ENCODE peak calls at places on chromosomes 4 and X, in seven cellular contexts. V, S, W, M, F, I and R are unnamed samples.

GRCh38 chrX:18146954-18147353 is 73.7 kb downstream of the BEND2 start:
- DNase-seq in V (no peak), S (no peak), W (peak), M (no peak), F (peak), I (no peak), R (peak)

GRCh38 chr4:7192252-7193039 is at the start of gene SORCS2:
- DNase-seq in V (no peak), S (no peak), W (peak), M (peak), F (peak), I (no peak), R (peak)

GRCh38 chr4:39621582-39621981 is 17.1 kb downstream of the SMIM14 start:
- DNase-seq in V (peak), S (no peak), W (no peak), M (no peak), F (peak), I (no peak), R (no peak)

GRCh38 chr4:91965166-91965565 is 338.6 kb upstream of the GRID2 start:
- DNase-seq in V (no peak), S (no peak), W (no peak), M (no peak), F (no peak), I (no peak), R (peak)

GRCh38 chrX:108734426-108734825 is 1.9 kb downstream of the IRS4 start:
- DNase-seq in V (no peak), S (no peak), W (no peak), M (peak), F (no peak), I (no peak), R (no peak)

GRCh38 chr4:77156912-77157858 is at the start of gene CCNG2:
- DNase-seq in V (no peak), S (peak), W (peak), M (peak), F (peak), I (no peak), R (peak)

GRCh38 chr4:107896158-107896645 is 35.1 kb upstream of the CYP2U1 start:
- DNase-seq in V (peak), S (no peak), W (no peak), M (no peak), F (peak), I (no peak), R (peak)

GRCh38 chr4:67030636-67031035 is 514.7 kb downstream of the CENPC start:
- DNase-seq in V (no peak), S (no peak), W (no peak), M (no peak), F (no peak), I (no peak), R (no peak)

GRCh38 chr4:108113229-108113628 is 55.5 kb downstream of the LEF1 start:
- DNase-seq in V (no peak), S (no peak), W (no peak), M (no peak), F (no peak), I (no peak), R (no peak)

GRCh38 chr4:26080876-26081628 is 167.0 kb downstream of the SMIM20 start:
- DNase-seq in V (no peak), S (no peak), W (no peak), M (no peak), F (no peak), I (no peak), R (no peak)

GRCh38 chr4:26288308-26288982 is 32.4 kb upstream of the RBPJ start:
- DNase-seq in V (no peak), S (no peak), W (no peak), M (no peak), F (no peak), I (peak), R (no peak)

GRCh38 chr4:113444386-113444785 is 317.2 kb downstream of the CAMK2D start:
- DNase-seq in V (no peak), S (no peak), W (no peak), M (no peak), F (no peak), I (no peak), R (no peak)

GRCh38 chr4:113447061-113447460 is 314.5 kb downstream of the CAMK2D start:
- DNase-seq in V (no peak), S (no peak), W (no peak), M (no peak), F (no peak), I (no peak), R (no peak)

GRCh38 chr4:113445286-113445685 is 316.3 kb downstream of the CAMK2D start:
- DNase-seq in V (no peak), S (no peak), W (no peak), M (no peak), F (no peak), I (no peak), R (no peak)

GRCh38 chr4:113447695-113448265 is 313.8 kb downstream of the CAMK2D start:
- DNase-seq in V (no peak), S (no peak), W (no peak), M (no peak), F (no peak), I (no peak), R (no peak)

GRCh38 chr4:113446019-113446418 is 315.5 kb downstream of the CAMK2D start:
- DNase-seq in V (peak), S (no peak), W (no peak), M (no peak), F (peak), I (no peak), R (no peak)
- TF ChIP-seq JUND in V (peak), S (no peak), W (no peak), M (peak), F (no peak), I (no peak), R (no peak)

GRCh38 chrX:124098089-124098488 is 136.6 kb downstream of the STAG2 start:
- DNase-seq in V (no peak), S (no peak), W (no peak), M (peak), F (peak), I (no peak), R (no peak)
- TF ChIP-seq JUND in V (no peak), S (no peak), W (no peak), M (no peak), F (no peak), I (no peak), R (no peak)

DNA sequence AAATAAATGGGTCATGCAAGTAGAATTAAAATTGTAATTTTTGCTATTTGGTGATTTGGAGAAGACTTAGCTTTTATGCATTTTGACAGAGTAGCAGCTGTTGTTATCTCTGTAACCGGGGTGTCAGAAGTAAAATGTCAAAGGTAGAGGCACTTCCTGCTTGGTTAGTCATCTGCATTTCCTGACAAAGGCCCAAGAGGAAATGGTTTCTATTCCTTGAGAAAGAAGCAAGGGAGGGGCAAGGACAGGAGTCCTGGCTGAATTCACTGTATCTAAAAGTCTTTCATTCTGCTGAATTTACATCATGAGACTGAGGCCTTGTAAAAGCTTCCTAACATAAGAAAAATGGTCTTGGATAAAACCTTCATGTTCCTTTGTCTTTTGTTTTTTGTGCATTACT is 550.9 kb upstream of the BOD1L1 start:
- DNase-seq in V (no peak), S (no peak), W (no peak), M (no peak), F (no peak), I (peak), R (no peak)
- TF ChIP-seq JUND in V (no peak), S (no peak), W (no peak), M (peak), F (no peak), I (no peak), R (no peak)

GRCh38 chr4:3307060-3307459 is 14.2 kb downstream of the RGS12 start:
- DNase-seq in V (no peak), S (no peak), W (no peak), M (no peak), F (no peak), I (no peak), R (no peak)

GRCh38 chr4:3307891-3308575 is 15.2 kb downstream of the RGS12 start:
- DNase-seq in V (no peak), S (no peak), W (no peak), M (no peak), F (no peak), I (no peak), R (no peak)

GRCh38 chr4:3308691-3309090 is 15.9 kb downstream of the RGS12 start:
- DNase-seq in V (no peak), S (no peak), W (no peak), M (no peak), F (no peak), I (no peak), R (no peak)

GRCh38 chr4:3306465-3306864 is 13.6 kb downstream of the RGS12 start:
- DNase-seq in V (no peak), S (no peak), W (no peak), M (no peak), F (no peak), I (no peak), R (no peak)

DNA sequence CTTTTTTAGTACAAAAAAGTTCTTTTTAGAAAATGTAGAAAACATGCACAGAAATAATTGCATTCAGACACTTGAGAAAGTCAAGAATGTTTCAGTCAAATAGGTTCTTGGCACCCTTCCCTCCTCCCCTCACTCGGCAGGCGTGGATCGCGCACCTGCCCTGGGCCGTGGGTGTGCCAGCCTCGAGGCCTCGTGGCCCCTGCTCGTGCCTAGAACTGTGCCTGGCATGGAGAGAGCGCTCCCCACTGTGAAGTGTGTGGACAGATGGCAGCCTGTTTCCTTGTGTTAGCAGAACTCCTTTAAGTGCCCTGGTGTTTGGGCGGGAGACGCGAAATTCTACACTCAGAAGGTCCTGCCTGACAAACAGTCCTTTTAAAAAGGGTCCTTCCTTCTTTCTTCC is 14.7 kb downstream of the RGS12 start:
- DNase-seq in V (no peak), S (no peak), W (no peak), M (no peak), F (no peak), I (no peak), R (no peak)
- TF ChIP-seq JUND in V (no peak), S (no peak), W (no peak), M (no peak), F (no peak), I (no peak), R (no peak)

GRCh38 chr4:72374156-72374555 is 194.9 kb downstream of the ADAMTS3 start:
- DNase-seq in V (no peak), S (no peak), W (no peak), M (no peak), F (no peak), I (no peak), R (no peak)

GRCh38 chr4:72376901-72377300 is 192.1 kb downstream of the ADAMTS3 start:
- DNase-seq in V (no peak), S (no peak), W (no peak), M (no peak), F (no peak), I (no peak), R (no peak)

GRCh38 chr4:72378901-72379300 is 190.1 kb downstream of the ADAMTS3 start:
- DNase-seq in V (no peak), S (no peak), W (no peak), M (no peak), F (no peak), I (no peak), R (no peak)

GRCh38 chr4:72377491-72378194 is 191.4 kb downstream of the ADAMTS3 start:
- DNase-seq in V (no peak), S (no peak), W (no peak), M (no peak), F (no peak), I (no peak), R (no peak)

DNA sequence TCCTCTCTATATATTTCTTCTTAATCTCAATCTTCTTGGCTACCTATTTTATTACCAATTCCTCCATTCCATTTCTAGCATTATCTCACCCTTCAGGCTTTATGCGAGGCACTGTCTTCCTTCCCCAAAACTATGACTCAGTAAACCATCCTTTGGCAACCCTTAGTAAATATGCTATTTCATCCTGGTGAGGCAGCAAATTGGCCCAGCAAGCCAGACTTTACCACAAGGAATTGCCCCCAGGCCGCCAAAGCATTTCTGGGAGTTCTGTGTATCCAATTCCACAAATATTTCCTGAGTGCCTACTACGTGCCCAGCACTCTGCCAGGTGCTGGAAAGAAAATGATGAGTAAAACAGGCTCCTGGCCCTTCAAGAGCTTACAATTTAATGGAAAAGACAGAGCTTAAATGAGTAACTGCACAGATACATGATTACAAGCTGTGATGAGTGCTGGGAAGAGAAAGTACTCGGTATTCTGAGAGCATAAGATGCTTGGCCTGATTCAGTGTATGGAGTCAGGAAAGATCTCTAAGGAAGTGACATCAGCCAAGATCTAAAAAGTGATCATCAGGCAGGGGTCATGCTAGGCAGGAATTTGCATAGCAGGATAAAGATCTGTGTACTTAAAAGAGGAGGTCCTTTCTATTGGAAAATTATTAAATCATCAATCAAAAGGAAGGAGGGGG is 193.8 kb downstream of the ADAMTS3 start:
- DNase-seq in V (no peak), S (no peak), W (no peak), M (no peak), F (no peak), I (no peak), R (no peak)
- TF ChIP-seq JUND in V (no peak), S (no peak), W (peak), M (peak), F (no peak), I (no peak), R (no peak)

GRCh38 chr4:127780598-127780997 is 1.5 kb upstream of the HSPA4L start:
- DNase-seq in V (no peak), S (no peak), W (no peak), M (no peak), F (no peak), I (no peak), R (no peak)

GRCh38 chr4:127783026-127783769 is 1.1 kb downstream of the HSPA4L start:
- DNase-seq in V (peak), S (no peak), W (peak), M (peak), F (peak), I (no peak), R (peak)

GRCh38 chr4:127782275-127783025 is at the start of gene HSPA4L:
- DNase-seq in V (peak), S (no peak), W (no peak), M (no peak), F (peak), I (peak), R (peak)

GRCh38 chr4:127781303-127782024 is 658 bp upstream of the HSPA4L start:
- DNase-seq in V (no peak), S (no peak), W (no peak), M (peak), F (no peak), I (no peak), R (peak)

DNA sequence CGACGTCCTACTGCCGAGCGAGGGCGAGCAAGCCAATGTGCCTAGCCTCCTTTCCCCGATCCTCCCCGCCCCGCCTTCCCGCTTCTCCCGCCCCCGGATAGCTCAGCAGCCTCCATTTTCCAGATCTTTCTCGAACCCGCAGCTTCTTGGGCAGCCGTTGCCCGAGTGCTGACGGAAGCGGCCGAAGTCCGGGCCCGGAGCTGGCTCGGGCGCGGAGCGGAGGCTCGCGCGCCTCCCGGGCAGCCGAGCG is 172 bp upstream of the HSPA4L start:
- DNase-seq in V (peak), S (peak), W (peak), M (peak), F (no peak), I (peak), R (peak)
- TF ChIP-seq JUND in V (no peak), S (no peak), W (no peak), M (no peak), F (no peak), I (no peak), R (no peak)